ENCODE peak calls at places on chromosomes 12 and 14, in six cellular contexts. Q is NCI-H1092; F is effector CD8-positive, alpha-beta T cell; X is left lung; M is SW480; S is A549. Y is an unnamed sample.

GRCh38 chr12:52555577-52555976 is 2.6 kb upstream of the KRT71 start:
- DNase-seq in M (no peak), X (no peak), F (no peak), Q (no peak), S (no peak), Y (no peak)

GRCh38 chr14:106845286-106846087 is 1319.1 kb downstream of the TMEM121 start:
- DNase-seq in X (peak; percentile 68), F (no peak), M (peak; percentile 98), S (peak; percentile 62), Q (no peak), Y (no peak)

GRCh38 chr14:92726135-92726932 is 22.1 kb downstream of the LGMN start:
- DNase-seq in S (peak; percentile 87), X (peak; percentile 91), M (peak; percentile 80), F (no peak), Q (no peak), Y (no peak)

GRCh38 chr12:31896514-31897039 is 62.6 kb upstream of the RESF1 start:
- DNase-seq in M (no peak), S (no peak), F (peak; percentile 56), X (no peak), Q (no peak), Y (no peak)

GRCh38 chr14:52405314-52405713 is 91.2 kb downstream of the PTGER2 start:
- DNase-seq in X (no peak), M (no peak), Q (no peak), S (no peak), F (no peak), Y (no peak)

GRCh38 chr12:84638811-84639368 is 273.7 kb downstream of the SLC6A15 start:
- DNase-seq in M (no peak), X (no peak), S (no peak), F (no peak), Q (no peak), Y (no peak)

GRCh38 chr12:67811437-67812361 is 163.2 kb downstream of the DYRK2 start:
- DNase-seq in S (no peak), M (no peak), Q (no peak), F (no peak), X (no peak), Y (no peak)

GRCh38 chr12:20561886-20562285 is 133.2 kb upstream of the SLCO1C1 start:
- DNase-seq in S (no peak), X (no peak), F (no peak), M (no peak), Q (no peak), Y (no peak)

GRCh38 chr12:110249105-110249504 is 31.9 kb upstream of the ATP2A2 start:
- DNase-seq in Q (no peak), F (no peak), X (no peak), S (no peak), M (no peak), Y (no peak)

GRCh38 chr12:5429741-5430557 is 2.0 kb upstream of the NTF3 start:
- DNase-seq in Q (no peak), X (no peak), S (no peak), F (no peak), M (no peak), Y (no peak)

GRCh38 chr12:124947013-124947412 is 32.6 kb upstream of the UBC start:
- DNase-seq in F (no peak), Q (no peak), X (peak; percentile 54), S (no peak), M (no peak), Y (no peak)

GRCh38 chr14:55212611-55213010 is 21.2 kb upstream of the DLGAP5 start:
- DNase-seq in Q (no peak), S (no peak), M (no peak), F (no peak), X (no peak), Y (no peak)

GRCh38 chr14:31536201-31536960 is 24.8 kb upstream of the NUBPL start:
- DNase-seq in F (no peak), X (no peak), M (no peak), S (no peak), Q (no peak), Y (no peak)

GRCh38 chr14:73758392-73759182 is 44.4 kb upstream of the PNMA1 start:
- DNase-seq in F (peak; percentile 55), M (peak; percentile 85), X (peak; percentile 93), S (peak; percentile 97), Q (peak; percentile 23), Y (peak; percentile 59)